ENCODE peak calls at places on chromosome 1, in six cellular contexts. X is lower leg skin, O is fibroblast of lung, T is neural progenitor cell, S is cardiac muscle cell, U is HCT116. V is an unnamed sample.

GRCh38 chr1:64243757-64244080 is 40.3 kb downstream of the UBE2U start:
- DNase-seq in X (no peak), O (no peak), T (no peak), S (peak; percentile 82), U (no peak), V (no peak)

GRCh38 chr1:91221017-91221416 is 183.6 kb downstream of the HFM1 start:
- DNase-seq in X (no peak), O (no peak), T (peak; percentile 16), S (no peak), U (no peak), V (no peak)

GRCh38 chr1:15386128-15386824 is 23.4 kb upstream of the EFHD2 start:
- DNase-seq in X (no peak), O (peak; percentile 35), T (peak; percentile 74), S (no peak), U (no peak), V (no peak)

GRCh38 chr1:183609313-183609712 is 19.1 kb upstream of the NCF2 start:
- DNase-seq in X (peak; percentile 90), O (peak; percentile 65), T (peak; percentile 17), S (peak; percentile 20), U (no peak), V (peak; percentile 87)

GRCh38 chr1:93977546-93977945 is 68.3 kb upstream of the GCLM start:
- DNase-seq in X (no peak), O (peak; percentile 78), T (no peak), S (no peak), U (no peak), V (no peak)

GRCh38 chr1:89806612-89807011 is 14.2 kb upstream of the LRRC8D start:
- DNase-seq in X (no peak), O (no peak), T (no peak), S (no peak), U (no peak), V (no peak)

GRCh38 chr1:203208181-203208580 is 21.3 kb downstream of the CHIT1 start:
- DNase-seq in X (no peak), O (no peak), T (no peak), S (no peak), U (no peak), V (no peak)

GRCh38 chr1:55250399-55251075 is 35.4 kb upstream of the USP24 start:
- DNase-seq in X (no peak), O (peak; percentile 19), T (no peak), S (no peak), U (no peak), V (no peak)

GRCh38 chr1:53546409-53547155 is 87.4 kb downstream of the DMRTB1 start:
- DNase-seq in X (peak; percentile 50), O (no peak), T (no peak), S (no peak), U (no peak), V (no peak)

GRCh38 chr1:89754518-89754917 is 66.3 kb upstream of the LRRC8D start:
- DNase-seq in X (no peak), O (no peak), T (no peak), S (no peak), U (no peak), V (peak; percentile 62)

GRCh38 chr1:16145988-16146887 is 9.6 kb downstream of the EPHA2 start:
- DNase-seq in X (peak; percentile 94), O (peak; percentile 96), T (peak; percentile 90), S (peak; percentile 90), U (no peak), V (no peak)

GRCh38 chr1:246427611-246428010 is 79.5 kb downstream of the SMYD3 start:
- DNase-seq in X (no peak), O (peak; percentile 55), T (no peak), S (no peak), U (no peak), V (no peak)

GRCh38 chr1:164515221-164515620 is 43.8 kb upstream of the PBX1 start:
- DNase-seq in X (no peak), O (no peak), T (no peak), S (no peak), U (no peak), V (no peak)

GRCh38 chr1:160567858-160568682 is 11.2 kb downstream of the CD84 start:
- DNase-seq in X (no peak), O (no peak), T (no peak), S (no peak), U (no peak), V (no peak)

DNA sequence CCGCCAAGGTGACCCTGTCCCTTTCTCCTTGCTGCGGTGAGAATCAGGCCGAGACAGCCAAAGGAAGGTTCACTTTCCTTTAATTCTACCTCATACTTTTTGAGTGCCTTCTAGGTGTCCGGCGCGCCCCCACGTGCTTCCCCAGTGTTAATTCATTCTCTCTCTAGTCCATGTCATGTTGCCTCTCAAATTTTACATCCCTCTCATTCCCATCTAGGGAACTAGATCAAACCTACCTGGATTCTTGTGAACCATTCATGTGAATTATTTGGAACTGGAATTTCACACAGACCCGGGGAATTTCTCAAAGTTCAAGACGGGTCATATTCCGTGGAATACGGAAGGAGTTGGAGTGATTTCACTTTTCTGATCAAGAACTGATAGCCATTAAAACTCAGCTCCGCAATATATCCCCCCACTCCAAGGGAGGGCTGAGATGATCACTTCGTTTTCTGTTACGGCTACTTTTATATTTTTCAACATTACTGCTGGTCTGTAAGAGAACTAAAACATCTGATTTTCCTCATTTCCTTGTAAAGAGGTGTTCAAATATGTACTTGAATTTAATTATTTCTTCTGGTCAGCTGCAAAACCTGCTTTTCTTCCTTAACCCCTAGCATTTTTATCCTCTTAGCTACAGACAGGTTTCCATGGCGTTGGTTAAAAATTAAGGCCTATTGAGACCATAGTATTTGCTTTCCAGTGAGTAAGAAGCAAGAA is 1.0 kb upstream of the ENO1 start:
- DNase-seq in X (no peak), O (no peak), T (no peak), S (no peak), U (no peak), V (no peak)
- TF ChIP-seq CTCF in X (no peak), O (no peak), T (peak; percentile 38), S (peak; percentile 33), U (peak; percentile 33), V (peak; percentile 30)

DNA sequence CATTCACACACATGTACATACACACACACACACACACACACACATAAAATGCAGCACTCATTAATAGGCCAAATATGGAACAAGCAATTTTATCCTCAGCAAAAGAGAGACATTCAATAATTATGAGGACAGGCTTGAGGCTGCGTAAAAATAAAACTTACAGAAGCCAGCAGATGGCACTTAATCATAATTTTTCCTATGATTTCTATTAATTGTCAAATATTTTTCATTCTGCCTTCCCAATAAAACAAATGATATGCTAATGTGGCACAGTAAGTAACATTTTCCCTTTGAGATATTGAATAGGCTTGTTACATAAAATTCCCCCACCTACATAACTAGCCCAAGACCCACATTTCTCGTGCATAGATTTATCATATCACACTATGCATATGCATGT is 55.4 kb upstream of the PTGFRN start:
- DNase-seq in X (no peak), O (no peak), T (no peak), S (no peak), U (no peak), V (no peak)
- TF ChIP-seq CTCF in X (no peak), O (no peak), T (no peak), S (peak; percentile 17), U (peak; percentile 26), V (no peak)

DNA sequence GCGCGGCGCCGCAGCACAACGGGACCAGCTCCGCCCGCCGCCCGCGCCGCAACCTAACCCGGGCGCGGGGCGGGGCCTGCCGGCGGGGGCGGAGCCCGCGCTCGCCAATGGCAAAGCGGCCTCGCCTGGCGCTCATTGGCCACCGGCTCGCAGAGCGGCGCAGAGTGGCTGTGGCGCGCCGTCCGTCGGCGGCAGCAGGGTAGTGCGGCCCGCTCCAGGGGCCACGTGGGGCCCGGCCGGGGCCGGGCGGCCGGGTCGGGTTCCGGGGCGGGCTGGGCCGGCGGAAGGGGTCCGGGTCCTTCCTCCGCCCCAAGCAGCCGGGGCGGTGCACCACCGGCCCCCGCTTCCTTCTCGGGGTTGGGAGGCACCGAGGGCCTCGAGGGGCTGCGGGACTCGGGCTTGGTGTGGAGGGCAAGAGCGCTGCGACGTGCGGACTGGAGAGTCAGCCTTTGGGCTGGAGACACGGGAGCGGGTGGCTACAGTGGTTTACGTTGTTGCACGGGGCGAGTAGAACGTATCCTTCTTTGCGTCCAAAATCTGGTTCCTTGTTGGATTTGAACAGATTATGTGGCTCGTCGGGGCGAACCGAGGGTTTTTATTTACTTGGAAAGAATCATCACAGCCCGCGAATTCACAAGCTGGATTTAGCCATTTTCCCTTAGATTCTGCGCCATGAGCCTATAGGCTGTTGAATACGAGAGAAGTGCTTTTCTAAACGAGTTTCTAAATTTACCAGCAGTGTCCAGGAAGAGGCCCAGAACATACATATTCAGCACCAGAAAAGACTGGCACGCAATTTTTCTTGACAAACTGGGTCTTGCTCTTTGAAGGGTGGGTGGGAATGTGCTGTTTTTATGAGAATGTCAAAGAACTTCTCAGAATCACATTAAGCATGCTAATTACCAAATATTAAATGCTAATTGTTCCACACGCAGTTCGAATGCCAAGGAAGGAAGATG is at the start of gene SRM:
- DNase-seq in X (peak; percentile 97), O (peak; percentile 86), T (peak; percentile 98), S (peak; percentile 96), U (peak; percentile 66), V (peak; percentile 84)
- TF ChIP-seq CTCF in X (no peak), O (peak; percentile 25), T (peak; percentile 36), S (peak; percentile 18), U (no peak), V (peak; percentile 52)

GRCh38 chr1:170698301-170698700 is 34.4 kb downstream of the PRRX1 start:
- DNase-seq in X (no peak), O (no peak), T (no peak), S (no peak), U (no peak), V (no peak)

GRCh38 chr1:170701962-170702361 is 38.0 kb downstream of the PRRX1 start:
- DNase-seq in X (no peak), O (no peak), T (no peak), S (no peak), U (no peak), V (no peak)

GRCh38 chr1:170699696-170700095 is 35.8 kb downstream of the PRRX1 start:
- DNase-seq in X (no peak), O (no peak), T (no peak), S (no peak), U (no peak), V (no peak)

GRCh38 chr1:170698711-170699275 is 34.9 kb downstream of the PRRX1 start:
- DNase-seq in X (no peak), O (peak; percentile 91), T (peak; percentile 48), S (peak; percentile 47), U (no peak), V (no peak)

DNA sequence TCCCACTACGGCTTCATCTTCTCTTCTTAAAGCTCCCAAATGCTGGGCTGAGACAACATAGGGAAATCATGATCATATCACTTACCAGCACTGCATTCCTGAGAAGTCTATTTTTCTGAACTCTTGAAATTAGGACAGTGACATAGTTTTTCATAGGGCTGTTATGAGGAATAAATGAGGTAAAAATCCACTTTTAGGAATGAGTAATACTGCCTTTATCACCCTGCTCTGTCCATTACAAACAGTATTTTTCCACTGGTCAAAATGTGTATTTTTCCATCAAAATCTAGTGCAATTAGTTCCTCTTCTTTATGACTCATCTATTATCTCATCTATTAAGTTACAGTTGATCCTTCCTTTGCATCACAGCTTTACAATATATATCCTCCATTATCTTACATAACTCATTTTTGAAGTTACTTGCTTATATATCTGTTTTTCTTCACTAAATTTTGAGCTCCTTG is 36.9 kb downstream of the PRRX1 start:
- DNase-seq in X (no peak), O (peak; percentile 76), T (no peak), S (no peak), U (no peak), V (no peak)
- TF ChIP-seq CTCF in X (no peak), O (no peak), T (no peak), S (no peak), U (no peak), V (no peak)